ENCODE peak calls at places on chromosomes 1 and 21, in four cellular contexts. One of them, this sample, is unnamed.

GRCh38 chr1:104780470-104781078 is 1030.9 kb downstream of the AMY1C start:
- DNase-seq in activated CD4-positive, alpha-beta T cell treated with anti-CD3 and anti-CD28 coated beads for 36 hours: peak
- DNase-seq in nephron progenitor cell: peak
- DNase-seq in A549: peak
- DNase-seq in this sample: peak

GRCh38 chr1:208187499-208188041 is 56.6 kb downstream of the PLXNA2 start:
- DNase-seq in A549: no peak
- DNase-seq in nephron progenitor cell: no peak
- DNase-seq in activated CD4-positive, alpha-beta T cell treated with anti-CD3 and anti-CD28 coated beads for 36 hours: no peak
- DNase-seq in this sample: no peak

GRCh38 chr1:63775418-63776127 is 1.8 kb downstream of the ROR1 start:
- DNase-seq in A549: no peak
- DNase-seq in nephron progenitor cell: no peak
- DNase-seq in activated CD4-positive, alpha-beta T cell treated with anti-CD3 and anti-CD28 coated beads for 36 hours: no peak
- DNase-seq in this sample: no peak

GRCh38 chr1:180343931-180344406 is 113.9 kb downstream of the LHX4 start:
- DNase-seq in A549: no peak
- DNase-seq in activated CD4-positive, alpha-beta T cell treated with anti-CD3 and anti-CD28 coated beads for 36 hours: no peak
- DNase-seq in nephron progenitor cell: no peak
- DNase-seq in this sample: no peak

GRCh38 chr1:92482404-92482664 is 4.4 kb downstream of the GFI1 start:
- DNase-seq in A549: no peak
- DNase-seq in nephron progenitor cell: no peak
- DNase-seq in activated CD4-positive, alpha-beta T cell treated with anti-CD3 and anti-CD28 coated beads for 36 hours: no peak
- DNase-seq in this sample: no peak

GRCh38 chr1:113846391-113847035 is 25.0 kb downstream of the PTPN22 start:
- DNase-seq in nephron progenitor cell: no peak
- DNase-seq in activated CD4-positive, alpha-beta T cell treated with anti-CD3 and anti-CD28 coated beads for 36 hours: no peak
- DNase-seq in A549: no peak
- DNase-seq in this sample: no peak

GRCh38 chr1:12696658-12697057 is 19.3 kb upstream of the AADACL3 start:
- DNase-seq in nephron progenitor cell: no peak
- DNase-seq in activated CD4-positive, alpha-beta T cell treated with anti-CD3 and anti-CD28 coated beads for 36 hours: no peak
- DNase-seq in A549: no peak
- DNase-seq in this sample: no peak

GRCh38 chr1:25649041-25649440 is 32.5 kb downstream of the MAN1C1 start:
- DNase-seq in A549: no peak
- DNase-seq in activated CD4-positive, alpha-beta T cell treated with anti-CD3 and anti-CD28 coated beads for 36 hours: no peak
- DNase-seq in nephron progenitor cell: no peak
- DNase-seq in this sample: no peak

GRCh38 chr1:159945483-159946241 is at the start of gene IGSF9:
- DNase-seq in nephron progenitor cell: peak
- DNase-seq in activated CD4-positive, alpha-beta T cell treated with anti-CD3 and anti-CD28 coated beads for 36 hours: peak
- DNase-seq in A549: peak
- DNase-seq in this sample: peak

GRCh38 chr1:65995326-65995725 is 202.6 kb downstream of the PDE4B start:
- DNase-seq in nephron progenitor cell: no peak
- DNase-seq in activated CD4-positive, alpha-beta T cell treated with anti-CD3 and anti-CD28 coated beads for 36 hours: no peak
- DNase-seq in A549: no peak
- DNase-seq in this sample: peak

GRCh38 chr21:46046471-46046870 is 51.4 kb upstream of the COL6A2 start:
- DNase-seq in nephron progenitor cell: no peak
- DNase-seq in A549: no peak
- DNase-seq in activated CD4-positive, alpha-beta T cell treated with anti-CD3 and anti-CD28 coated beads for 36 hours: no peak
- DNase-seq in this sample: no peak

GRCh38 chr1:168230709-168231108 is 4.9 kb downstream of the SFT2D2 start:
- DNase-seq in activated CD4-positive, alpha-beta T cell treated with anti-CD3 and anti-CD28 coated beads for 36 hours: no peak
- DNase-seq in nephron progenitor cell: no peak
- DNase-seq in A549: peak
- DNase-seq in this sample: no peak

GRCh38 chr21:38913120-38913975 is 107.6 kb downstream of the ETS2 start:
- DNase-seq in A549: peak
- DNase-seq in nephron progenitor cell: peak
- DNase-seq in activated CD4-positive, alpha-beta T cell treated with anti-CD3 and anti-CD28 coated beads for 36 hours: peak
- DNase-seq in this sample: peak

GRCh38 chr1:188715566-188715965 is 1762.1 kb downstream of the BRINP3 start:
- DNase-seq in nephron progenitor cell: no peak
- DNase-seq in activated CD4-positive, alpha-beta T cell treated with anti-CD3 and anti-CD28 coated beads for 36 hours: no peak
- DNase-seq in A549: peak
- DNase-seq in this sample: peak

GRCh38 chr1:203771901-203772301 is 6.9 kb downstream of the LAX1 start:
- DNase-seq in nephron progenitor cell: no peak
- DNase-seq in activated CD4-positive, alpha-beta T cell treated with anti-CD3 and anti-CD28 coated beads for 36 hours: no peak
- DNase-seq in A549: no peak
- DNase-seq in this sample: no peak